ENCODE peak calls at places on chromosome 3, in eight cellular contexts. One of them, this sample, is unnamed.

GRCh38 chr3:33900440-33900808 is 102.0 kb downstream of the PDCD6IP start:
- DNase-seq in adrenal gland: no peak
- DNase-seq in A549: no peak
- DNase-seq in stimulated activated CD4-positive, alpha-beta T cell treated with anti-CD3 and anti-CD28 coated beads, Interleukin-4, amount 100 ng/mL, for 4 hours: no peak
- DNase-seq in Peyer's patch: no peak
- DNase-seq in DND-41: no peak
- DNase-seq in SW480: no peak
- DNase-seq in activated CD4-positive, alpha-beta T cell treated with anti-CD3 and anti-CD28 coated beads, Interleukin-2, amount 50 U/mL, for 48 hours: no peak
- DNase-seq in this sample: no peak

GRCh38 chr3:72523409-72524172 is 324.7 kb downstream of the SHQ1 start:
- DNase-seq in adrenal gland: no peak
- DNase-seq in A549: no peak
- DNase-seq in stimulated activated CD4-positive, alpha-beta T cell treated with anti-CD3 and anti-CD28 coated beads, Interleukin-4, amount 100 ng/mL, for 4 hours: no peak
- DNase-seq in Peyer's patch: peak
- DNase-seq in DND-41: no peak
- DNase-seq in SW480: peak
- DNase-seq in activated CD4-positive, alpha-beta T cell treated with anti-CD3 and anti-CD28 coated beads, Interleukin-2, amount 50 U/mL, for 48 hours: no peak
- DNase-seq in this sample: peak

GRCh38 chr3:46187876-46188275 is 20.2 kb downstream of the CCR1 start:
- DNase-seq in adrenal gland: no peak
- DNase-seq in A549: no peak
- DNase-seq in stimulated activated CD4-positive, alpha-beta T cell treated with anti-CD3 and anti-CD28 coated beads, Interleukin-4, amount 100 ng/mL, for 4 hours: no peak
- DNase-seq in Peyer's patch: no peak
- DNase-seq in DND-41: no peak
- DNase-seq in SW480: peak
- DNase-seq in activated CD4-positive, alpha-beta T cell treated with anti-CD3 and anti-CD28 coated beads, Interleukin-2, amount 50 U/mL, for 48 hours: no peak
- DNase-seq in this sample: no peak

GRCh38 chr3:59422312-59422711 is 372.5 kb upstream of the CFAP20DC start:
- DNase-seq in adrenal gland: no peak
- DNase-seq in A549: no peak
- DNase-seq in stimulated activated CD4-positive, alpha-beta T cell treated with anti-CD3 and anti-CD28 coated beads, Interleukin-4, amount 100 ng/mL, for 4 hours: no peak
- DNase-seq in Peyer's patch: no peak
- DNase-seq in DND-41: no peak
- DNase-seq in SW480: peak
- DNase-seq in activated CD4-positive, alpha-beta T cell treated with anti-CD3 and anti-CD28 coated beads, Interleukin-2, amount 50 U/mL, for 48 hours: no peak
- DNase-seq in this sample: no peak

GRCh38 chr3:139506792-139507191 is 30.5 kb upstream of the RBP2 start:
- DNase-seq in adrenal gland: no peak
- DNase-seq in A549: no peak
- DNase-seq in stimulated activated CD4-positive, alpha-beta T cell treated with anti-CD3 and anti-CD28 coated beads, Interleukin-4, amount 100 ng/mL, for 4 hours: no peak
- DNase-seq in Peyer's patch: no peak
- DNase-seq in DND-41: no peak
- DNase-seq in SW480: peak
- DNase-seq in activated CD4-positive, alpha-beta T cell treated with anti-CD3 and anti-CD28 coated beads, Interleukin-2, amount 50 U/mL, for 48 hours: no peak
- DNase-seq in this sample: no peak

GRCh38 chr3:136787226-136787793 is 31.6 kb upstream of the SLC35G2 start:
- DNase-seq in adrenal gland: peak
- DNase-seq in A549: no peak
- DNase-seq in stimulated activated CD4-positive, alpha-beta T cell treated with anti-CD3 and anti-CD28 coated beads, Interleukin-4, amount 100 ng/mL, for 4 hours: no peak
- DNase-seq in Peyer's patch: no peak
- DNase-seq in DND-41: peak
- DNase-seq in SW480: peak
- DNase-seq in activated CD4-positive, alpha-beta T cell treated with anti-CD3 and anti-CD28 coated beads, Interleukin-2, amount 50 U/mL, for 48 hours: peak
- DNase-seq in this sample: peak

GRCh38 chr3:125644036-125645025 is 49.0 kb upstream of the OSBPL11 start:
- DNase-seq in adrenal gland: peak
- DNase-seq in A549: no peak
- DNase-seq in stimulated activated CD4-positive, alpha-beta T cell treated with anti-CD3 and anti-CD28 coated beads, Interleukin-4, amount 100 ng/mL, for 4 hours: no peak
- DNase-seq in Peyer's patch: no peak
- DNase-seq in DND-41: no peak
- DNase-seq in SW480: no peak
- DNase-seq in activated CD4-positive, alpha-beta T cell treated with anti-CD3 and anti-CD28 coated beads, Interleukin-2, amount 50 U/mL, for 48 hours: no peak
- DNase-seq in this sample: peak

GRCh38 chr3:197376020-197376419 is 77.6 kb upstream of the DLG1 start:
- DNase-seq in adrenal gland: no peak
- DNase-seq in A549: no peak
- DNase-seq in stimulated activated CD4-positive, alpha-beta T cell treated with anti-CD3 and anti-CD28 coated beads, Interleukin-4, amount 100 ng/mL, for 4 hours: no peak
- DNase-seq in Peyer's patch: no peak
- DNase-seq in DND-41: no peak
- DNase-seq in SW480: no peak
- DNase-seq in activated CD4-positive, alpha-beta T cell treated with anti-CD3 and anti-CD28 coated beads, Interleukin-2, amount 50 U/mL, for 48 hours: no peak
- DNase-seq in this sample: no peak

GRCh38 chr3:195821403-195822130 is 9.8 kb upstream of the MUC4 start:
- DNase-seq in adrenal gland: no peak
- DNase-seq in A549: no peak
- DNase-seq in stimulated activated CD4-positive, alpha-beta T cell treated with anti-CD3 and anti-CD28 coated beads, Interleukin-4, amount 100 ng/mL, for 4 hours: no peak
- DNase-seq in Peyer's patch: peak
- DNase-seq in DND-41: no peak
- DNase-seq in SW480: peak
- DNase-seq in activated CD4-positive, alpha-beta T cell treated with anti-CD3 and anti-CD28 coated beads, Interleukin-2, amount 50 U/mL, for 48 hours: no peak
- DNase-seq in this sample: no peak

GRCh38 chr3:168517514-168518071 is 421.9 kb upstream of the GOLIM4 start:
- DNase-seq in adrenal gland: no peak
- DNase-seq in A549: no peak
- DNase-seq in stimulated activated CD4-positive, alpha-beta T cell treated with anti-CD3 and anti-CD28 coated beads, Interleukin-4, amount 100 ng/mL, for 4 hours: no peak
- DNase-seq in Peyer's patch: no peak
- DNase-seq in DND-41: no peak
- DNase-seq in SW480: peak
- DNase-seq in activated CD4-positive, alpha-beta T cell treated with anti-CD3 and anti-CD28 coated beads, Interleukin-2, amount 50 U/mL, for 48 hours: no peak
- DNase-seq in this sample: no peak

GRCh38 chr3:187628169-187628568 is 42.0 kb downstream of the SST start:
- DNase-seq in adrenal gland: no peak
- DNase-seq in A549: no peak
- DNase-seq in stimulated activated CD4-positive, alpha-beta T cell treated with anti-CD3 and anti-CD28 coated beads, Interleukin-4, amount 100 ng/mL, for 4 hours: no peak
- DNase-seq in Peyer's patch: no peak
- DNase-seq in DND-41: no peak
- DNase-seq in SW480: no peak
- DNase-seq in activated CD4-positive, alpha-beta T cell treated with anti-CD3 and anti-CD28 coated beads, Interleukin-2, amount 50 U/mL, for 48 hours: no peak
- DNase-seq in this sample: no peak

GRCh38 chr3:146542179-146542578 is 2.2 kb downstream of the PLSCR1 start:
- DNase-seq in adrenal gland: no peak
- DNase-seq in A549: no peak
- DNase-seq in stimulated activated CD4-positive, alpha-beta T cell treated with anti-CD3 and anti-CD28 coated beads, Interleukin-4, amount 100 ng/mL, for 4 hours: no peak
- DNase-seq in Peyer's patch: no peak
- DNase-seq in DND-41: no peak
- DNase-seq in SW480: no peak
- DNase-seq in activated CD4-positive, alpha-beta T cell treated with anti-CD3 and anti-CD28 coated beads, Interleukin-2, amount 50 U/mL, for 48 hours: peak
- DNase-seq in this sample: no peak

GRCh38 chr3:151766454-151766853 is 32.7 kb downstream of the AADACL2 start:
- DNase-seq in adrenal gland: no peak
- DNase-seq in A549: peak
- DNase-seq in stimulated activated CD4-positive, alpha-beta T cell treated with anti-CD3 and anti-CD28 coated beads, Interleukin-4, amount 100 ng/mL, for 4 hours: no peak
- DNase-seq in Peyer's patch: no peak
- DNase-seq in DND-41: no peak
- DNase-seq in SW480: no peak
- DNase-seq in activated CD4-positive, alpha-beta T cell treated with anti-CD3 and anti-CD28 coated beads, Interleukin-2, amount 50 U/mL, for 48 hours: no peak
- DNase-seq in this sample: no peak

GRCh38 chr3:125119752-125120369 is 64.1 kb upstream of the HEG1 start:
- DNase-seq in adrenal gland: no peak
- DNase-seq in A549: no peak
- DNase-seq in stimulated activated CD4-positive, alpha-beta T cell treated with anti-CD3 and anti-CD28 coated beads, Interleukin-4, amount 100 ng/mL, for 4 hours: no peak
- DNase-seq in Peyer's patch: no peak
- DNase-seq in DND-41: no peak
- DNase-seq in SW480: no peak
- DNase-seq in activated CD4-positive, alpha-beta T cell treated with anti-CD3 and anti-CD28 coated beads, Interleukin-2, amount 50 U/mL, for 48 hours: no peak
- DNase-seq in this sample: no peak

GRCh38 chr3:177574232-177574856 is 377.1 kb upstream of the TBL1XR1 start:
- DNase-seq in adrenal gland: no peak
- DNase-seq in A549: peak
- DNase-seq in stimulated activated CD4-positive, alpha-beta T cell treated with anti-CD3 and anti-CD28 coated beads, Interleukin-4, amount 100 ng/mL, for 4 hours: no peak
- DNase-seq in Peyer's patch: no peak
- DNase-seq in DND-41: no peak
- DNase-seq in SW480: peak
- DNase-seq in activated CD4-positive, alpha-beta T cell treated with anti-CD3 and anti-CD28 coated beads, Interleukin-2, amount 50 U/mL, for 48 hours: no peak
- DNase-seq in this sample: peak

GRCh38 chr3:51974963-51975856 is at the start of gene ABHD14A:
- DNase-seq in adrenal gland: peak
- DNase-seq in A549: peak
- DNase-seq in stimulated activated CD4-positive, alpha-beta T cell treated with anti-CD3 and anti-CD28 coated beads, Interleukin-4, amount 100 ng/mL, for 4 hours: peak
- DNase-seq in Peyer's patch: peak
- DNase-seq in DND-41: peak
- DNase-seq in SW480: peak
- DNase-seq in activated CD4-positive, alpha-beta T cell treated with anti-CD3 and anti-CD28 coated beads, Interleukin-2, amount 50 U/mL, for 48 hours: peak
- DNase-seq in this sample: peak

GRCh38 chr3:188605231-188605630 is 451.3 kb downstream of the LPP start:
- DNase-seq in adrenal gland: no peak
- DNase-seq in A549: no peak
- DNase-seq in stimulated activated CD4-positive, alpha-beta T cell treated with anti-CD3 and anti-CD28 coated beads, Interleukin-4, amount 100 ng/mL, for 4 hours: no peak
- DNase-seq in Peyer's patch: no peak
- DNase-seq in DND-41: no peak
- DNase-seq in SW480: no peak
- DNase-seq in activated CD4-positive, alpha-beta T cell treated with anti-CD3 and anti-CD28 coated beads, Interleukin-2, amount 50 U/mL, for 48 hours: no peak
- DNase-seq in this sample: no peak

GRCh38 chr3:42539871-42540714 is 37.6 kb downstream of the VIPR1 start:
- DNase-seq in adrenal gland: peak
- DNase-seq in A549: peak
- DNase-seq in stimulated activated CD4-positive, alpha-beta T cell treated with anti-CD3 and anti-CD28 coated beads, Interleukin-4, amount 100 ng/mL, for 4 hours: peak
- DNase-seq in Peyer's patch: peak
- DNase-seq in DND-41: peak
- DNase-seq in SW480: peak
- DNase-seq in activated CD4-positive, alpha-beta T cell treated with anti-CD3 and anti-CD28 coated beads, Interleukin-2, amount 50 U/mL, for 48 hours: peak
- DNase-seq in this sample: peak

GRCh38 chr3:38454179-38454883 is 641 bp downstream of the ACVR2B start:
- DNase-seq in adrenal gland: peak
- DNase-seq in A549: peak
- DNase-seq in stimulated activated CD4-positive, alpha-beta T cell treated with anti-CD3 and anti-CD28 coated beads, Interleukin-4, amount 100 ng/mL, for 4 hours: peak
- DNase-seq in Peyer's patch: peak
- DNase-seq in DND-41: peak
- DNase-seq in SW480: peak
- DNase-seq in activated CD4-positive, alpha-beta T cell treated with anti-CD3 and anti-CD28 coated beads, Interleukin-2, amount 50 U/mL, for 48 hours: peak
- DNase-seq in this sample: peak

This sample was measured in transverse colon.